ENCODE peak calls at places on chromosomes 16 and 17, in eight cellular contexts. Z, C, Q, P, E, O, F and K are unnamed samples. For H3K27me3, the result is how much of the 10 kb centered on the place peaks cover.

GRCh38 chr16:79213214-79213613 is 387.3 kb downstream of the MAF start:
- DNase-seq in Z (peak), C (no peak), Q (no peak), P (no peak), E (no peak), O (no peak), F (no peak), K (no peak)

GRCh38 chr16:67459066-67459857 is 21.7 kb downstream of the ATP6V0D1 start:
- DNase-seq in Z (peak), C (no peak), Q (no peak), P (no peak), E (no peak), O (peak), F (peak), K (no peak)

GRCh38 chr16:610513-611381 is 20.0 kb upstream of the WFIKKN1 start:
- DNase-seq in Z (peak), C (no peak), Q (no peak), P (no peak), E (no peak), O (peak), F (no peak), K (peak)

GRCh38 chr16:59826767-59827166 is 1092.7 kb upstream of the GOT2 start:
- DNase-seq in Z (no peak), C (no peak), Q (no peak), P (no peak), E (no peak), O (no peak), F (no peak), K (no peak)

GRCh38 chr16:87823146-87823929 is 46.0 kb downstream of the SLC7A5 start:
- DNase-seq in Z (no peak), C (no peak), Q (no peak), P (no peak), E (no peak), O (no peak), F (no peak), K (peak)

GRCh38 chr16:23597003-23597756 is 1.1 kb upstream of the NDUFAB1 start:
- DNase-seq in Z (peak), C (no peak), Q (no peak), P (no peak), E (no peak), O (no peak), F (no peak), K (no peak)

GRCh38 chr16:27286446-27286845 is 17.9 kb upstream of the NSMCE1 start:
- DNase-seq in Z (no peak), C (peak), Q (peak), P (peak), E (no peak), O (no peak), F (no peak), K (peak)

GRCh38 chr16:81996664-81997529 is 14.4 kb downstream of the SDR42E1 start:
- DNase-seq in Z (no peak), C (no peak), Q (peak), P (peak), E (no peak), O (no peak), F (no peak), K (peak)

GRCh38 chr16:67780847-67781547 is 25.4 kb downstream of the RANBP10 start:
- DNase-seq in Z (no peak), C (no peak), Q (no peak), P (no peak), E (no peak), O (no peak), F (no peak), K (no peak)

GRCh38 chr17:1294157-1294717 is 14.8 kb downstream of the TRARG1 start:
- DNase-seq in Z (peak), C (no peak), Q (no peak), P (no peak), E (no peak), O (no peak), F (no peak), K (no peak)

GRCh38 chr17:77635176-77635575 is 323.3 kb upstream of the TNRC6C start:
- DNase-seq in Z (no peak), C (no peak), Q (no peak), P (no peak), E (no peak), O (no peak), F (no peak), K (no peak)

GRCh38 chr16:83136924-83137323 is 510.2 kb downstream of the CDH13 start:
- DNase-seq in Z (no peak), C (no peak), Q (no peak), P (no peak), E (no peak), O (no peak), F (no peak), K (no peak)

GRCh38 chr17:78538033-78538776 is 39.0 kb downstream of the DNAH17 start:
- DNase-seq in Z (no peak), C (no peak), Q (no peak), P (no peak), E (no peak), O (peak), F (no peak), K (peak)

GRCh38 chr16:19396555-19397011 is 21.1 kb upstream of the TMC5 start:
- DNase-seq in Z (peak), C (no peak), Q (no peak), P (no peak), E (no peak), O (no peak), F (peak), K (no peak)

GRCh38 chr16:70252355-70252988 is 732 bp upstream of the EXOSC6 start:
- DNase-seq in Z (no peak), C (no peak), Q (peak), P (no peak), E (no peak), O (no peak), F (no peak), K (no peak)

GRCh38 chr17:50830994-50831393 is 4.4 kb upstream of the WFIKKN2 start:
- DNase-seq in Z (no peak), C (no peak), Q (no peak), P (no peak), E (no peak), O (no peak), F (no peak), K (no peak)

GRCh38 chr17:76384987-76385891 is 830 bp downstream of the SPHK1 start:
- DNase-seq in Z (peak), C (no peak), Q (peak), P (peak), E (peak), O (peak), F (no peak), K (peak)

GRCh38 chr16:53768593-53768992 is 64.6 kb downstream of the FTO start:
- DNase-seq in Z (no peak), C (no peak), Q (peak), P (peak), E (no peak), O (no peak), F (no peak), K (peak)

GRCh38 chr17:1473841-1474240 is 17.8 kb upstream of the CRK start:
- DNase-seq in Z (no peak), C (no peak), Q (no peak), P (no peak), E (no peak), O (no peak), F (no peak), K (no peak)

GRCh38 chr17:30188211-30188939 is 47.1 kb downstream of the SLC6A4 start:
- DNase-seq in Z (no peak), C (no peak), Q (no peak), P (no peak), E (no peak), O (no peak), F (no peak), K (peak)

DNA sequence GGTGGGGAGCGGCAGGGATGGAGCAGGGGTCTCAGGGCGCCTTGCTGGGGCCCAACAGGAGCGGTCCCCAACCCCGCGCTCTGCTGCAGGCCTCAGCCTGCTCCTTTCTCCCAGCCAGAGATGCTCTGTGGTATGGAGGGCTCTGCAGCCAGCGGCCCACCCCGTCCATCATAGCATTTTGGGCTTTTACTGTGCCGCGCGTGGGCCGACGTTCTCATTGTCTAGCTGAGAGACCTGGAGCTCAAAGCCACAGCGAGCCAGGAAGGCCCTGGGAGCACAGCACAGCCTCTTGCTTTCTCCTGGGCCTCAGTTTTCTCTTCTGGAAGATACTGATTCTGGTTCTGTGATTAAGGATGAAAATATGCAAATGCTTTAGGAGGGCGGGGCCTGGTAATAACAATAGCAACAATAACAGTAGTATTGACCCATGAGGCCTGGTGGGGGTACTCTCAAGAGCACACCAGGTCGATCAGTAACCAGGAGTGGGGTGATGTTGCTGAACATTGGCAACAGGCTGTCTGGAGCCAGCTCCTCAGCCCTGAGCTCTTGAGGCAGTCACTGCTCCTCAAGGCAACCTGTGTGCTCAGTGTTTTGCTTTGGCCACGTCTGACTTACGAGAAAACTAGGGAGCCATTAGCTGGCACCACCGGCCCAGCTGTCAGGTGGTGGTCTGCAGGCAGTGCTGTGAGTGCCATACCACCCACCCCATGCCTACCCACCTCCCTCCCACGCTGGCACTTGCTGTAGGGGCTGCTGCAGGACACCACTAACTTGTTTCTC is 1.1 kb upstream of the RASD1 start:
- DNase-seq in Z (no peak), C (no peak), Q (no peak), P (peak), E (no peak), O (peak), F (no peak), K (no peak)
- TF ChIP-seq CTCF in Z (no peak), C (no peak), Q (no peak), P (no peak), E (no peak), O (no peak), F (no peak), K (no peak)

GRCh38 chr17:27264068-27264812 is 29.7 kb upstream of the WSB1 start:
- DNase-seq in Z (no peak), C (no peak), Q (no peak), P (no peak), E (no peak), O (no peak), F (no peak), K (no peak)
- H3K27ac ChIP-seq in Z (no peak), C (peak), Q (no peak), P (no peak), E (peak), O (no peak), F (no peak), K (no peak)

DNA sequence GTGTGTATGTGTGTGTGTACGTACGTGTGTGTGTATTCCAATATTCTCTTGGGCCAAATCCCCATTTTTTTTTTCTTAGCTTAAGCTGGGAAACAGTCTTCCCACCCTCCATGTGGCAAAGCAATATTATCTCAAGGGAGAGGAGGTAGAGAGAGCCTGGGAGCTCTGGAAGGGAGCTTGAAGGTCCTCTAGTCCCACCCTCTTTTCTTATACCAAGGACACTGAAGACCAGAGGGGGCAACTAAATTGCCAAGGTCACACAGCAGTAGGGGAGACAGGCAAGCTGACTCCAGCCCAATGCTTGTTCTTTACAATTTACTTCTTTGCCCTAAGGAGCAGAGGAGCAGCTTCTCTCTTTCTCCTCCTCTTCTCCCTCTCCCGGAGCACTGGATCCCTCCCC is 6.8 kb downstream of the SRCIN1 start:
- DNase-seq in Z (no peak), C (no peak), Q (no peak), P (no peak), E (no peak), O (no peak), F (no peak), K (no peak)
- H3K27me3 ChIP-seq in Z (under half), C (under half), Q (half or more), P (half or more), E (under half), O (half or more), F (under half), K (half or more)

DNA sequence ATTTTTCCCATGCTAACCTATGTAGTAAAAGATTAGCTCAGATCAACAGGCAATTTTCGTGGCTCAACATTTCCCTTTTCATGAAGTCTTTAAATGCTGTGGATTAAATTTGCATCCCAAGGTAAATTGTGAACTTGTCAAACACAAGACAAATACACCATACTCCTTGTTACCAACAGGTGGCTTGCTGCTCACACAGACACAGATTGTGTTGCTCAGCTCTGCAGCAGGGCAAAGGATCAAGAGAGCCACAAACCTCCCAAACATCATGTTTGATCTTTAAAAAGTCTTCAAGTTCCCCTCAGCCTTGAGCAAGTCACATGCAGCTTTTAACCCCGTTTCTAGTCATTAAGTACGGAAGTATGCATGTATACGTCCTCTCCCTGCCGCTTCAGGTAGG is 119.6 kb upstream of the CNTNAP4 start:
- DNase-seq in Z (no peak), C (no peak), Q (no peak), P (no peak), E (no peak), O (no peak), F (no peak), K (no peak)
- TF ChIP-seq CTCF in Z (no peak), C (no peak), Q (no peak), P (no peak), E (no peak), O (no peak), F (no peak), K (no peak)

DNA sequence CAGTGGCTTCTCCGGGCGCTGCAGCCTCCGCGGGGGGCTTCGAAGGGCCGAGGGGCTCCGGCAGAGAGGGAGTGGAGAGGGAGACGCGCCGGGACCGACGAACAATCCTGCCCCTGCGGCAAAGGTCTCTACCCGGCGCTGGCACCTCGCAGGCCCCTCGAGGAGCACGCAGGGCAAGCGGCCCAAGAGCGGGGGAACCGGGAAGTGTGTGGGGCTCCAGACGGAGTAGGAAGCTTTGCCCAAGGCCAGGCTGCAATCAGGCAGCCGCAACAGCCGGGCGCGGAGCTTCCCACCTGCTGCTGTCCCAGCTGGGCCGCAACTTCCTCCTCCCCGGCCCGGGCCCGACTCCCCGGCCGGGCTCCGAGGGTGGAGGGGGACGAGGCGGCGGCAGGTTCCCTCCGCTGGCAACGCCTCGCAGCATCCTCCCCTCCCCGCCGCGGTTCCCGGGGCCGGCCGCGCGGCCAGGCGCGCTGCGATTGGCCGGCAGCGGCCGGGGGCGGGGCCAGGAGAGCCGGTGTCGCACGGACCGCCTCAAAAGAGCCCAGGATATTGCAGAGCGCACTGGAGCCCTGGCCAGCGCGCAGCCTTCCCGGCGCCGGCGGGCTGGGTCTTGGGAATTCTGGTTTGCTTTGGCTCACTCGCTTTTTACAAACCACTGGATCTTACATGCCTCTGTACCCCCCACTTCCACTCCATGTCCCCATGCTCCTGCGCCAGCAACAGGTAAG is at the start of gene KCNJ2:
- DNase-seq in Z (peak), C (peak), Q (peak), P (peak), E (peak), O (peak), F (peak), K (peak)
- H3K27ac ChIP-seq in Z (peak), C (peak), Q (peak), P (peak), E (peak), O (peak), F (peak), K (no peak)

DNA sequence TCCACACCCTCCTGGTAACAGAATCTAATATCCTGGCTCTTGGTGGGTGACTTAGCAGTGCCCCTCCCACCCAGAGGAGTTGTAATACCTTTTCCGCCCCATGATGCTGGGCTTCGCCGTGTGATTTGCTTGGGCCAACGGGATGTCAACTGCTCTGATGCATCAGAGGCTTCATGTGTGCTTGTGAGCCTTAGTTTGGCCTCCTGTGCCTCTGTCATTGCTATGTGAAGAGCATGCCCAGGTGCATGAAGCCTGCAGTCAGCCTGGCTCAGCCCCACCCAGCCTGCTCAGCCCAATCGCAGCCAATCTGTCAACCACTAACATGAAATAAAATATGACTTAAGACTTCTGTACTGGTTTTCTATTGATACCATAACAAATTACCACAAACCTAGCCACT is 201.2 kb upstream of the RPL38 start:
- DNase-seq in Z (no peak), C (no peak), Q (no peak), P (no peak), E (no peak), O (no peak), F (no peak), K (no peak)
- H3K27me3 ChIP-seq in Z (under half), C (under half), Q (under half), P (under half), E (under half), O (under half), F (under half), K (under half)

GRCh38 chr16:15044286-15044685 is 11.6 kb downstream of the NTAN1 start:
- DNase-seq in Z (no peak), C (no peak), Q (no peak), P (no peak), E (no peak), O (peak), F (no peak), K (no peak)

GRCh38 chr16:15038689-15039088 is 17.2 kb downstream of the NTAN1 start:
- DNase-seq in Z (peak), C (no peak), Q (no peak), P (no peak), E (no peak), O (no peak), F (no peak), K (no peak)

GRCh38 chr16:15037745-15038144 is 18.1 kb downstream of the NTAN1 start:
- DNase-seq in Z (peak), C (no peak), Q (no peak), P (no peak), E (no peak), O (no peak), F (peak), K (no peak)

GRCh38 chr16:15043344-15043743 is 12.5 kb downstream of the NTAN1 start:
- DNase-seq in Z (no peak), C (no peak), Q (peak), P (no peak), E (no peak), O (peak), F (no peak), K (peak)

GRCh38 chr16:15041260-15042011 is 14.4 kb downstream of the NTAN1 start:
- DNase-seq in Z (peak), C (peak), Q (peak), P (peak), E (peak), O (peak), F (no peak), K (no peak)
- TF ChIP-seq CTCF in Z (peak), C (no peak), Q (peak), P (no peak), E (peak), O (peak), F (peak), K (no peak)

GRCh38 chr17:6077746-6078145 is 7.6 kb downstream of the WSCD1 start:
- DNase-seq in Z (no peak), C (no peak), Q (no peak), P (no peak), E (no peak), O (no peak), F (no peak), K (no peak)
- H3K27ac ChIP-seq in Z (no peak), C (no peak), Q (no peak), P (no peak), E (no peak), O (no peak), F (no peak), K (no peak)

GRCh38 chr17:67390006-67390645 is 13.0 kb downstream of the PITPNC1 start:
- DNase-seq in Z (no peak), C (no peak), Q (peak), P (no peak), E (no peak), O (no peak), F (no peak), K (no peak)
- H3K27me3 ChIP-seq in Z (under half), C (under half), Q (under half), P (under half), E (under half), O (under half), F (under half), K (under half)